ENCODE peak calls at places on chromosome 15, in ten cellular contexts. D is uterus; I is upper lobe of right lung; P is Caco-2; T is PC-9; O is right cardiac atrium; J is stomach; X is PC-3; V is CD8-positive, alpha-beta memory T cell; A is sigmoid colon. Q is an unnamed sample.
A peak's percentile ranks its signal among the peaks of the same experiment; 100 is the strongest.

GRCh38 chr15:58537033-58537432 is 105.2 kb downstream of the LIPC start:
- DNase-seq in O (peak; percentile 40), A (no peak), T (no peak), V (no peak), D (no peak), P (no peak), I (no peak), X (no peak), J (peak; percentile 18), Q (no peak)

GRCh38 chr15:64623347-64624024 is 151.9 kb downstream of the RBPMS2 start:
- DNase-seq in P (no peak), A (no peak), J (no peak), T (no peak), X (no peak), D (no peak), I (no peak), O (no peak), V (no peak), Q (no peak)

GRCh38 chr15:32723171-32723948 is 5.6 kb downstream of the GREM1 start:
- DNase-seq in T (no peak), D (no peak), X (no peak), J (no peak), A (no peak), P (no peak), I (no peak), O (no peak), V (no peak), Q (no peak)

GRCh38 chr15:45136378-45136764 is 6.6 kb downstream of the DUOX1 start:
- DNase-seq in A (no peak), V (no peak), I (peak; percentile 45), T (no peak), D (no peak), P (no peak), O (no peak), J (no peak), X (no peak), Q (no peak)

GRCh38 chr15:34493001-34493400 is 55.4 kb upstream of the GOLGA8A start:
- DNase-seq in T (no peak), X (no peak), P (no peak), A (no peak), V (no peak), D (no peak), J (no peak), I (no peak), O (no peak), Q (no peak)

GRCh38 chr15:90683876-90684275 is 33.3 kb upstream of the BLM start:
- DNase-seq in A (no peak), X (no peak), T (no peak), I (no peak), O (no peak), D (no peak), J (no peak), V (no peak), P (no peak), Q (no peak)

GRCh38 chr15:52295421-52295991 is at the start of gene MYO5C:
- DNase-seq in A (peak; percentile 77), O (peak; percentile 89), V (no peak), T (peak; percentile 69), J (peak; percentile 95), X (peak; percentile 88), D (peak; percentile 74), I (peak; percentile 96), P (peak; percentile 85), Q (peak; percentile 80)

GRCh38 chr15:70426065-70426821 is 328.5 kb upstream of the TLE3 start:
- DNase-seq in X (peak; percentile 69), T (peak; percentile 54), J (no peak), O (no peak), I (no peak), P (no peak), D (no peak), V (no peak), A (no peak), Q (no peak)

GRCh38 chr15:45399381-45400212 is 21.3 kb upstream of the GATM start:
- DNase-seq in J (no peak), O (no peak), V (no peak), T (peak; percentile 50), A (no peak), I (no peak), P (no peak), X (peak; percentile 89), D (no peak), Q (peak; percentile 79)

GRCh38 chr15:64163662-64164362 is 990 bp upstream of the PPIB start:
- DNase-seq in P (no peak), O (peak; percentile 73), I (no peak), V (no peak), T (no peak), X (no peak), A (no peak), D (no peak), J (peak; percentile 43), Q (no peak)

GRCh38 chr15:48062476-48062875 is 58.3 kb upstream of the SLC24A5 start:
- DNase-seq in O (no peak), J (no peak), D (no peak), X (peak; percentile 9), T (no peak), I (no peak), V (no peak), P (no peak), A (no peak), Q (no peak)

GRCh38 chr15:71713191-71713798 is 97.1 kb upstream of the NR2E3 start:
- DNase-seq in T (no peak), I (no peak), J (no peak), P (no peak), A (no peak), X (no peak), V (no peak), D (peak; percentile 43), O (no peak), Q (no peak)

GRCh38 chr15:70293138-70293537 is 195.4 kb upstream of the TLE3 start:
- DNase-seq in J (no peak), V (no peak), I (no peak), X (no peak), O (no peak), T (no peak), P (no peak), D (no peak), A (no peak), Q (no peak)

GRCh38 chr15:72786946-72787345 is 3.4 kb upstream of the ADPGK start:
- DNase-seq in V (no peak), I (no peak), O (no peak), T (no peak), D (no peak), A (no peak), P (no peak), X (no peak), J (no peak), Q (no peak)

GRCh38 chr15:59933607-59934006 is 70.5 kb upstream of the FOXB1 start:
- DNase-seq in O (no peak), P (no peak), I (no peak), D (no peak), V (no peak), A (no peak), X (peak; percentile 44), J (no peak), T (no peak), Q (no peak)

GRCh38 chr15:30065025-30065801 is 17.5 kb upstream of the GOLGA8J start:
- DNase-seq in I (no peak), P (no peak), V (no peak), J (no peak), T (no peak), O (no peak), D (no peak), A (no peak), X (peak; percentile 55), Q (no peak)

GRCh38 chr15:72078887-72079286 is 39.1 kb downstream of the MYO9A start:
- DNase-seq in O (no peak), X (no peak), T (no peak), I (no peak), J (no peak), A (no peak), D (no peak), P (no peak), V (no peak), Q (peak; percentile 6)

GRCh38 chr15:31399544-31400171 is 73.0 kb downstream of the KLF13 start:
- DNase-seq in A (peak; percentile 62), X (no peak), I (no peak), P (no peak), V (no peak), D (no peak), J (no peak), T (no peak), O (peak; percentile 53), Q (no peak)

GRCh38 chr15:62264196-62264595 is 99.1 kb upstream of the C2CD4B start:
- DNase-seq in I (no peak), V (no peak), P (no peak), D (no peak), O (no peak), A (no peak), X (no peak), J (no peak), T (no peak), Q (no peak)
- H3K9me3 ChIP-seq in I (peaks cover 34% of the 10 kb centered on the region), V (peaks cover 6% of the 10 kb centered on the region), P (peaks cover 13% of the 10 kb centered on the region), D (no peaks in the 10 kb centered on the region), O (peaks cover 4% of the 10 kb centered on the region), A (peaks cover 10% of the 10 kb centered on the region), X (peaks cover 9% of the 10 kb centered on the region), J (peaks cover 27% of the 10 kb centered on the region), T (no peaks in the 10 kb centered on the region), Q (peaks cover 1% of the 10 kb centered on the region)

DNA sequence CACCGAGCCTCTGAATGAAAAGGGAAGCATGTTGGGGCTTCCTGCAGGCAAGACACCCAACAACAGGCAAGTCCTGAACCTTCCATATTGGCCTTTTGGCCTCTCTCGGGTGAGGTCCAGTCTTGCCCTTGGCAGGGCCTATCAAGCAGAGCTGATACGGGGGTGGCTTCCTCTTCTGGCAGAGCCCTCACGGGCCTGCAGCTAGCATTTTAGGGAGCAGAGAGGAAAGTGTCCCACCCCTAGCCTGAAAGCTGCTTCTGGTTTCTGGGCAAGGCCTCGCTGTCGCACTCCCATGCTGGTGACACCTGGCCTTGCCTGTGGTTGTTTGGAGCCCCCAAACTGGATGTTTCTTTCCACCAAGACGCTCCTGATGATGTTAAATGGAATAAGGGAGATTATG is 31.8 kb upstream of the CTSH start:
- DNase-seq in T (no peak), X (no peak), V (no peak), O (no peak), I (no peak), J (no peak), P (no peak), D (no peak), A (no peak), Q (no peak)
- H3K27me3 ChIP-seq in T (no peaks in the 10 kb centered on the region), X (no peaks in the 10 kb centered on the region), V (no peaks in the 10 kb centered on the region), O (no peaks in the 10 kb centered on the region), I (no peaks in the 10 kb centered on the region), J (no peaks in the 10 kb centered on the region), P (no peaks in the 10 kb centered on the region), D (no peaks in the 10 kb centered on the region), A (no peaks in the 10 kb centered on the region), Q (no peaks in the 10 kb centered on the region)

GRCh38 chr15:25175033-25175788 is 220.4 kb downstream of the SNRPN start:
- DNase-seq in P (peak; percentile 20), I (peak; percentile 51), X (no peak), O (peak; percentile 12), V (no peak), J (peak; percentile 17), A (no peak), T (no peak), D (peak; percentile 6), Q (no peak)
- H3K9me3 ChIP-seq in P (peaks cover 78% of the 10 kb centered on the region), I (peaks cover 26% of the 10 kb centered on the region), X (peaks cover 5% of the 10 kb centered on the region), O (peaks cover 2% of the 10 kb centered on the region), V (peaks cover 6% of the 10 kb centered on the region), J (peaks cover 23% of the 10 kb centered on the region), A (peaks cover 6% of the 10 kb centered on the region), T (no peaks in the 10 kb centered on the region), D (no peaks in the 10 kb centered on the region), Q (peaks cover 10% of the 10 kb centered on the region)

DNA sequence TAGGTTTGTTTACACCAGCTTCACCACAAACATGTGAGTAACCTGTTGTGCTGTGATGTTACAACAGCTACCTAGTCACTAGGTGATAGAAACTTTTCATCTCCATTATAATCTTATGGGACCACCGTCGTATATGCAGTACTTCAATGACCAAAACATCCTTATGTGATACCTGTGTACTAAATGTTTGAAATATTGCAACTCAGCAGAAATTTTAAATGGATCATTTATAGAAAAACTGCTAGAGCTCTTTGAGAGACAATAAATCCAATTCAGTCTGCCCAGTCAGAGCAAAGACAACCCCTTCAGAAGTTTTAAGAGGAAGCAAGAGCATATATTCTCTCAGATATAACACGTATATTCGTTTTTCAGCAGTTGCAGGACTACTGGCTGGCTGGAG is 73.4 kb downstream of the THBS1 start:
- DNase-seq in V (no peak), X (no peak), A (no peak), I (no peak), P (no peak), D (no peak), T (no peak), O (no peak), J (no peak), Q (no peak)
- H3K27me3 ChIP-seq in V (no peaks in the 10 kb centered on the region), X (no peaks in the 10 kb centered on the region), A (no peaks in the 10 kb centered on the region), I (no peaks in the 10 kb centered on the region), P (no peaks in the 10 kb centered on the region), D (no peaks in the 10 kb centered on the region), T (no peaks in the 10 kb centered on the region), O (no peaks in the 10 kb centered on the region), J (no peaks in the 10 kb centered on the region), Q (no peaks in the 10 kb centered on the region)

Q was measured in small intestine.